ENCODE peak calls at places on chromosomes 3 and 15, in seven cellular contexts. B, Y, R, W, S, L and P are unnamed samples.

GRCh38 chr3:42802876-42803799 is 1.2 kb downstream of the HIGD1A start:
- DNase-seq in B (no peak), Y (peak), R (peak), W (no peak), S (no peak), L (peak), P (peak)

GRCh38 chr3:66567066-66567465 is 66.2 kb upstream of the LRIG1 start:
- DNase-seq in B (peak), Y (peak), R (peak), W (no peak), S (peak), L (no peak), P (no peak)

GRCh38 chr15:66919421-66919820 is 146.0 kb upstream of the SMAD3 start:
- DNase-seq in B (no peak), Y (no peak), R (no peak), W (no peak), S (no peak), L (no peak), P (no peak)

GRCh38 chr15:33021806-33022389 is 172.6 kb downstream of the FMN1 start:
- DNase-seq in B (no peak), Y (peak), R (peak), W (no peak), S (no peak), L (no peak), P (no peak)

GRCh38 chr3:46897829-46898320 is 20.4 kb downstream of the PTH1R start:
- DNase-seq in B (no peak), Y (no peak), R (no peak), W (no peak), S (no peak), L (no peak), P (no peak)

GRCh38 chr3:59872121-59872520 is 822.3 kb upstream of the CFAP20DC start:
- DNase-seq in B (no peak), Y (no peak), R (no peak), W (no peak), S (no peak), L (no peak), P (no peak)

GRCh38 chr3:48430359-48431101 is 644 bp upstream of the PLXNB1 start:
- DNase-seq in B (no peak), Y (peak), R (no peak), W (no peak), S (no peak), L (no peak), P (no peak)

GRCh38 chr3:72082121-72082715 is 297.3 kb upstream of the PROK2 start:
- DNase-seq in B (no peak), Y (no peak), R (no peak), W (no peak), S (no peak), L (no peak), P (no peak)

GRCh38 chr15:48176097-48176496 is 2.0 kb downstream of the MYEF2 start:
- DNase-seq in B (no peak), Y (no peak), R (peak), W (no peak), S (no peak), L (no peak), P (no peak)

GRCh38 chr3:10434144-10434937 is 71.0 kb downstream of the ATP2B2 start:
- DNase-seq in B (no peak), Y (no peak), R (no peak), W (no peak), S (no peak), L (no peak), P (no peak)

GRCh38 chr3:97658670-97659285 is 105.8 kb upstream of the ARL6 start:
- DNase-seq in B (no peak), Y (no peak), R (peak), W (peak), S (peak), L (no peak), P (no peak)

GRCh38 chr3:124741027-124741426 is 10.8 kb downstream of the UMPS start:
- DNase-seq in B (no peak), Y (peak), R (peak), W (no peak), S (no peak), L (no peak), P (no peak)

GRCh38 chr15:23395030-23395692 is 40.6 kb downstream of the GOLGA8S start:
- DNase-seq in B (no peak), Y (no peak), R (no peak), W (no peak), S (no peak), L (no peak), P (no peak)

GRCh38 chr3:188067932-188068331 is 86.0 kb upstream of the LPP start:
- DNase-seq in B (no peak), Y (peak), R (peak), W (no peak), S (peak), L (no peak), P (no peak)

GRCh38 chr15:72319360-72319984 is 485 bp downstream of the CELF6 start:
- DNase-seq in B (peak), Y (peak), R (peak), W (no peak), S (no peak), L (no peak), P (no peak)

GRCh38 chr3:16474304-16474703 is 39.2 kb downstream of the RFTN1 start:
- DNase-seq in B (no peak), Y (peak), R (peak), W (no peak), S (peak), L (no peak), P (no peak)

GRCh38 chr15:80801891-80802680 is 22.9 kb downstream of the CEMIP start:
- DNase-seq in B (no peak), Y (no peak), R (no peak), W (no peak), S (no peak), L (no peak), P (no peak)

GRCh38 chr3:30623375-30623774 is 17.0 kb downstream of the TGFBR2 start:
- DNase-seq in B (no peak), Y (peak), R (peak), W (no peak), S (no peak), L (no peak), P (no peak)

GRCh38 chr15:22811640-22812039 is 25.2 kb downstream of the NIPA1 start:
- DNase-seq in B (no peak), Y (peak), R (peak), W (no peak), S (no peak), L (peak), P (peak)

GRCh38 chr3:100810671-100811070 is 101.4 kb downstream of the TFG start:
- DNase-seq in B (no peak), Y (peak), R (peak), W (no peak), S (peak), L (no peak), P (no peak)